ENCODE peak calls at places on chromosome 22, in four cellular contexts. One of them, this sample, is unnamed.

GRCh38 chr22:32555546-32555945 is 80.9 kb downstream of the FBXO7 start:
- DNase-seq in NCI-H1417: no peak
- DNase-seq in germinal center: no peak
- DNase-seq in Peyer's patch: peak; percentile 40
- DNase-seq in this sample: no peak

GRCh38 chr22:30224161-30224857 is 22.2 kb downstream of the LIF start:
- DNase-seq in NCI-H1417: peak; percentile 1
- DNase-seq in germinal center: no peak
- DNase-seq in Peyer's patch: no peak
- DNase-seq in this sample: no peak

GRCh38 chr22:38411016-38411415 is 44.0 kb downstream of the KCNJ4 start:
- DNase-seq in NCI-H1417: no peak
- DNase-seq in germinal center: no peak
- DNase-seq in Peyer's patch: no peak
- DNase-seq in this sample: no peak

GRCh38 chr22:31210830-31211503 is 1.1 kb upstream of the LIMK2 start:
- DNase-seq in NCI-H1417: no peak
- DNase-seq in germinal center: no peak
- DNase-seq in Peyer's patch: peak; percentile 67
- DNase-seq in this sample: no peak

GRCh38 chr22:26610072-26610958 is 7.5 kb downstream of the CRYBB1 start:
- DNase-seq in NCI-H1417: no peak
- DNase-seq in germinal center: peak; percentile 45
- DNase-seq in Peyer's patch: peak; percentile 80
- DNase-seq in this sample: peak; percentile 79

GRCh38 chr22:29203883-29204282 is 1.8 kb upstream of the EMID1 start:
- DNase-seq in NCI-H1417: no peak
- DNase-seq in germinal center: no peak
- DNase-seq in Peyer's patch: no peak
- DNase-seq in this sample: peak; percentile 33

GRCh38 chr22:41775976-41776375 is 24.5 kb upstream of the CCDC134 start:
- DNase-seq in NCI-H1417: no peak
- DNase-seq in germinal center: no peak
- DNase-seq in Peyer's patch: no peak
- DNase-seq in this sample: no peak

GRCh38 chr22:50040717-50041116 is 17.4 kb downstream of the TTLL8 start:
- DNase-seq in NCI-H1417: no peak
- DNase-seq in germinal center: no peak
- DNase-seq in Peyer's patch: no peak
- DNase-seq in this sample: no peak

GRCh38 chr22:46830841-46831240 is 68.4 kb downstream of the TBC1D22A start:
- DNase-seq in NCI-H1417: no peak
- DNase-seq in germinal center: no peak
- DNase-seq in Peyer's patch: no peak
- DNase-seq in this sample: no peak

GRCh38 chr22:37171662-37172061 is 16.4 kb downstream of the C1QTNF6 start:
- DNase-seq in NCI-H1417: no peak
- DNase-seq in germinal center: no peak
- DNase-seq in Peyer's patch: no peak
- DNase-seq in this sample: no peak

GRCh38 chr22:46732041-46732379 is 6.0 kb downstream of the CERK start:
- DNase-seq in NCI-H1417: no peak
- DNase-seq in germinal center: no peak
- DNase-seq in Peyer's patch: no peak
- DNase-seq in this sample: no peak

GRCh38 chr22:24803064-24803542 is 2.9 kb upstream of the SGSM1 start:
- DNase-seq in NCI-H1417: peak; percentile 42
- DNase-seq in germinal center: peak; percentile 69
- DNase-seq in Peyer's patch: peak; percentile 79
- DNase-seq in this sample: peak; percentile 72

GRCh38 chr22:32697331-32697995 is 104.0 kb upstream of the TIMP3 start:
- DNase-seq in NCI-H1417: no peak
- DNase-seq in germinal center: no peak
- DNase-seq in Peyer's patch: no peak
- DNase-seq in this sample: no peak

GRCh38 chr22:37632174-37633081 is 7.0 kb upstream of the SH3BP1 start:
- DNase-seq in NCI-H1417: no peak
- DNase-seq in germinal center: peak; percentile 36
- DNase-seq in Peyer's patch: no peak
- DNase-seq in this sample: peak; percentile 70

GRCh38 chr22:27420817-27421361 is 380.7 kb downstream of the MN1 start:
- DNase-seq in NCI-H1417: no peak
- DNase-seq in germinal center: no peak
- DNase-seq in Peyer's patch: peak; percentile 63
- DNase-seq in this sample: no peak

GRCh38 chr22:39658367-39658766 is 87.8 kb downstream of the CACNA1I start:
- DNase-seq in NCI-H1417: no peak
- DNase-seq in germinal center: no peak
- DNase-seq in Peyer's patch: peak; percentile 72
- DNase-seq in this sample: no peak

GRCh38 chr22:45525480-45525879 is 22.8 kb downstream of the FBLN1 start:
- DNase-seq in NCI-H1417: no peak
- DNase-seq in germinal center: no peak
- DNase-seq in Peyer's patch: no peak
- DNase-seq in this sample: no peak

GRCh38 chr22:44337658-44338004 is 24.9 kb upstream of the SHISAL1 start:
- DNase-seq in NCI-H1417: peak; percentile 81
- DNase-seq in germinal center: no peak
- DNase-seq in Peyer's patch: no peak
- DNase-seq in this sample: no peak

GRCh38 chr22:40834628-40835027 is 15.5 kb upstream of the SLC25A17 start:
- DNase-seq in NCI-H1417: no peak
- DNase-seq in germinal center: no peak
- DNase-seq in Peyer's patch: no peak
- DNase-seq in this sample: no peak

GRCh38 chr22:46829140-46829891 is 66.9 kb downstream of the TBC1D22A start:
- DNase-seq in NCI-H1417: no peak
- DNase-seq in germinal center: no peak
- DNase-seq in Peyer's patch: no peak
- DNase-seq in this sample: no peak

GRCh38 chr22:43878079-43878795 is 13.6 kb downstream of the PNPLA5 start:
- DNase-seq in NCI-H1417: no peak
- DNase-seq in germinal center: no peak
- DNase-seq in Peyer's patch: no peak
- DNase-seq in this sample: no peak

GRCh38 chr22:27987557-27987956 is 68.5 kb upstream of the PITPNB start:
- DNase-seq in NCI-H1417: no peak
- DNase-seq in germinal center: no peak
- DNase-seq in Peyer's patch: peak; percentile 18
- DNase-seq in this sample: no peak

GRCh38 chr22:49272546-49273125 is 555.0 kb downstream of the BRD1 start:
- DNase-seq in NCI-H1417: no peak
- DNase-seq in germinal center: no peak
- DNase-seq in Peyer's patch: no peak
- DNase-seq in this sample: no peak

GRCh38 chr22:44755418-44755817 is 3.0 kb downstream of the ARHGAP8 start:
- DNase-seq in NCI-H1417: no peak
- DNase-seq in germinal center: no peak
- DNase-seq in Peyer's patch: no peak
- DNase-seq in this sample: no peak